ENCODE peak calls at places on chromosome 12, in eight cellular contexts. One of them, this sample, is unnamed.

GRCh38 chr12:57514720-57515467 is 5.4 kb downstream of the DDIT3 start:
- DNase-seq in thoracic aorta: no peak
- DNase-seq in A549: no peak
- DNase-seq in fibroblast of lung: no peak
- DNase-seq in upper lobe of right lung: no peak
- DNase-seq in AG04450: no peak
- DNase-seq in mammary epithelial cell: no peak
- DNase-seq in cardiac fibroblast: no peak
- DNase-seq in this sample: no peak

GRCh38 chr12:95218852-95219171 is 1.2 kb downstream of the VEZT start:
- DNase-seq in thoracic aorta: no peak
- DNase-seq in A549: peak; percentile 31
- DNase-seq in fibroblast of lung: no peak
- DNase-seq in upper lobe of right lung: no peak
- DNase-seq in AG04450: no peak
- DNase-seq in mammary epithelial cell: peak; percentile 57
- DNase-seq in cardiac fibroblast: no peak
- DNase-seq in this sample: no peak

GRCh38 chr12:58291106-58291505 is 349.7 kb downstream of the ATP23 start:
- DNase-seq in thoracic aorta: no peak
- DNase-seq in A549: no peak
- DNase-seq in fibroblast of lung: no peak
- DNase-seq in upper lobe of right lung: no peak
- DNase-seq in AG04450: no peak
- DNase-seq in mammary epithelial cell: no peak
- DNase-seq in cardiac fibroblast: no peak
- DNase-seq in this sample: no peak

GRCh38 chr12:43482311-43483085 is 69.5 kb downstream of the ADAMTS20 start:
- DNase-seq in thoracic aorta: no peak
- DNase-seq in A549: no peak
- DNase-seq in fibroblast of lung: no peak
- DNase-seq in upper lobe of right lung: no peak
- DNase-seq in AG04450: no peak
- DNase-seq in mammary epithelial cell: no peak
- DNase-seq in cardiac fibroblast: no peak
- DNase-seq in this sample: no peak

GRCh38 chr12:113244015-113244983 is 23.0 kb downstream of the TPCN1 start:
- DNase-seq in thoracic aorta: no peak
- DNase-seq in A549: no peak
- DNase-seq in fibroblast of lung: no peak
- DNase-seq in upper lobe of right lung: peak; percentile 84
- DNase-seq in AG04450: no peak
- DNase-seq in mammary epithelial cell: peak; percentile 65
- DNase-seq in cardiac fibroblast: peak; percentile 73
- DNase-seq in this sample: peak; percentile 49

GRCh38 chr12:54082402-54082892 is 28.8 kb downstream of the HOXC4 start:
- DNase-seq in thoracic aorta: no peak
- DNase-seq in A549: no peak
- DNase-seq in fibroblast of lung: no peak
- DNase-seq in upper lobe of right lung: no peak
- DNase-seq in AG04450: no peak
- DNase-seq in mammary epithelial cell: no peak
- DNase-seq in cardiac fibroblast: peak; percentile 6
- DNase-seq in this sample: no peak

GRCh38 chr12:41521872-41522379 is 333.8 kb downstream of the PDZRN4 start:
- DNase-seq in thoracic aorta: no peak
- DNase-seq in A549: no peak
- DNase-seq in fibroblast of lung: peak; percentile 89
- DNase-seq in upper lobe of right lung: no peak
- DNase-seq in AG04450: peak; percentile 84
- DNase-seq in mammary epithelial cell: peak; percentile 69
- DNase-seq in cardiac fibroblast: peak; percentile 87
- DNase-seq in this sample: peak; percentile 91

GRCh38 chr12:124925117-124925516 is 10.7 kb upstream of the UBC start:
- DNase-seq in thoracic aorta: no peak
- DNase-seq in A549: no peak
- DNase-seq in fibroblast of lung: no peak
- DNase-seq in upper lobe of right lung: no peak
- DNase-seq in AG04450: no peak
- DNase-seq in mammary epithelial cell: no peak
- DNase-seq in cardiac fibroblast: no peak
- DNase-seq in this sample: no peak

GRCh38 chr12:1474059-1474537 is 120.3 kb downstream of the FBXL14 start:
- DNase-seq in thoracic aorta: peak; percentile 36
- DNase-seq in A549: peak; percentile 12
- DNase-seq in fibroblast of lung: peak; percentile 96
- DNase-seq in upper lobe of right lung: no peak
- DNase-seq in AG04450: peak; percentile 92
- DNase-seq in mammary epithelial cell: peak; percentile 93
- DNase-seq in cardiac fibroblast: peak; percentile 79
- DNase-seq in this sample: peak; percentile 90

GRCh38 chr12:96719671-96720362 is 187.2 kb upstream of the NEDD1 start:
- DNase-seq in thoracic aorta: no peak
- DNase-seq in A549: no peak
- DNase-seq in fibroblast of lung: peak; percentile 67
- DNase-seq in upper lobe of right lung: no peak
- DNase-seq in AG04450: no peak
- DNase-seq in mammary epithelial cell: peak; percentile 12
- DNase-seq in cardiac fibroblast: peak; percentile 26
- DNase-seq in this sample: peak; percentile 23

GRCh38 chr12:26317942-26318565 is 122.7 kb downstream of the SSPN start:
- DNase-seq in thoracic aorta: no peak
- DNase-seq in A549: no peak
- DNase-seq in fibroblast of lung: peak; percentile 73
- DNase-seq in upper lobe of right lung: no peak
- DNase-seq in AG04450: no peak
- DNase-seq in mammary epithelial cell: peak; percentile 98
- DNase-seq in cardiac fibroblast: peak; percentile 45
- DNase-seq in this sample: peak; percentile 70

GRCh38 chr12:124486346-124486963 is 81.0 kb downstream of the NCOR2 start:
- DNase-seq in thoracic aorta: no peak
- DNase-seq in A549: no peak
- DNase-seq in fibroblast of lung: no peak
- DNase-seq in upper lobe of right lung: no peak
- DNase-seq in AG04450: no peak
- DNase-seq in mammary epithelial cell: no peak
- DNase-seq in cardiac fibroblast: no peak
- DNase-seq in this sample: no peak

GRCh38 chr12:19018302-19018980 is 111.1 kb upstream of the PLEKHA5 start:
- DNase-seq in thoracic aorta: no peak
- DNase-seq in A549: no peak
- DNase-seq in fibroblast of lung: peak; percentile 80
- DNase-seq in upper lobe of right lung: no peak
- DNase-seq in AG04450: peak; percentile 83
- DNase-seq in mammary epithelial cell: peak; percentile 75
- DNase-seq in cardiac fibroblast: peak; percentile 88
- DNase-seq in this sample: peak; percentile 89

GRCh38 chr12:6104027-6104426 is 20.4 kb downstream of the VWF start:
- DNase-seq in thoracic aorta: no peak
- DNase-seq in A549: no peak
- DNase-seq in fibroblast of lung: no peak
- DNase-seq in upper lobe of right lung: no peak
- DNase-seq in AG04450: no peak
- DNase-seq in mammary epithelial cell: no peak
- DNase-seq in cardiac fibroblast: no peak
- DNase-seq in this sample: no peak

GRCh38 chr12:30945443-30946164 is 19.1 kb downstream of the TSPAN11 start:
- DNase-seq in thoracic aorta: no peak
- DNase-seq in A549: no peak
- DNase-seq in fibroblast of lung: no peak
- DNase-seq in upper lobe of right lung: no peak
- DNase-seq in AG04450: no peak
- DNase-seq in mammary epithelial cell: no peak
- DNase-seq in cardiac fibroblast: no peak
- DNase-seq in this sample: no peak

GRCh38 chr12:10136637-10137205 is 6.7 kb upstream of the CLEC7A start:
- DNase-seq in thoracic aorta: no peak
- DNase-seq in A549: no peak
- DNase-seq in fibroblast of lung: no peak
- DNase-seq in upper lobe of right lung: no peak
- DNase-seq in AG04450: no peak
- DNase-seq in mammary epithelial cell: no peak
- DNase-seq in cardiac fibroblast: no peak
- DNase-seq in this sample: no peak

GRCh38 chr12:46386360-46386867 is 13.8 kb upstream of the SLC38A2 start:
- DNase-seq in thoracic aorta: no peak
- DNase-seq in A549: no peak
- DNase-seq in fibroblast of lung: peak; percentile 99
- DNase-seq in upper lobe of right lung: no peak
- DNase-seq in AG04450: peak; percentile 90
- DNase-seq in mammary epithelial cell: peak; percentile 86
- DNase-seq in cardiac fibroblast: peak; percentile 95
- DNase-seq in this sample: peak; percentile 97
- H3K4me3 ChIP-seq in thoracic aorta: peak overlapping the region; percentile 61
- H3K4me3 ChIP-seq in A549: peak overlapping the region; percentile 10
- H3K4me3 ChIP-seq in fibroblast of lung: peak overlapping the region; percentile 26
- H3K4me3 ChIP-seq in upper lobe of right lung: peak overlapping the region; percentile 17
- H3K4me3 ChIP-seq in AG04450: no peak overlapping the region
- H3K4me3 ChIP-seq in mammary epithelial cell: no peak overlapping the region
- H3K4me3 ChIP-seq in cardiac fibroblast: no peak overlapping the region
- H3K4me3 ChIP-seq in this sample: peak overlapping the region; percentile 28

GRCh38 chr12:68358532-68359485 is 26.6 kb upstream of the MDM1 start:
- DNase-seq in thoracic aorta: peak; percentile 36
- DNase-seq in A549: peak; percentile 52
- DNase-seq in fibroblast of lung: peak; percentile 84
- DNase-seq in upper lobe of right lung: no peak
- DNase-seq in AG04450: peak; percentile 54
- DNase-seq in mammary epithelial cell: peak; percentile 62
- DNase-seq in cardiac fibroblast: peak; percentile 88
- DNase-seq in this sample: peak; percentile 90
- TF ChIP-seq CTCF in thoracic aorta: peak; percentile 76
- TF ChIP-seq CTCF in A549: peak; percentile 82
- TF ChIP-seq CTCF in fibroblast of lung: peak; percentile 71
- TF ChIP-seq CTCF in upper lobe of right lung: peak; percentile 65
- TF ChIP-seq CTCF in AG04450: peak; percentile 75
- TF ChIP-seq CTCF in mammary epithelial cell: peak; percentile 69
- TF ChIP-seq CTCF in cardiac fibroblast: peak; percentile 67
- TF ChIP-seq CTCF in this sample: peak; percentile 76

DNA sequence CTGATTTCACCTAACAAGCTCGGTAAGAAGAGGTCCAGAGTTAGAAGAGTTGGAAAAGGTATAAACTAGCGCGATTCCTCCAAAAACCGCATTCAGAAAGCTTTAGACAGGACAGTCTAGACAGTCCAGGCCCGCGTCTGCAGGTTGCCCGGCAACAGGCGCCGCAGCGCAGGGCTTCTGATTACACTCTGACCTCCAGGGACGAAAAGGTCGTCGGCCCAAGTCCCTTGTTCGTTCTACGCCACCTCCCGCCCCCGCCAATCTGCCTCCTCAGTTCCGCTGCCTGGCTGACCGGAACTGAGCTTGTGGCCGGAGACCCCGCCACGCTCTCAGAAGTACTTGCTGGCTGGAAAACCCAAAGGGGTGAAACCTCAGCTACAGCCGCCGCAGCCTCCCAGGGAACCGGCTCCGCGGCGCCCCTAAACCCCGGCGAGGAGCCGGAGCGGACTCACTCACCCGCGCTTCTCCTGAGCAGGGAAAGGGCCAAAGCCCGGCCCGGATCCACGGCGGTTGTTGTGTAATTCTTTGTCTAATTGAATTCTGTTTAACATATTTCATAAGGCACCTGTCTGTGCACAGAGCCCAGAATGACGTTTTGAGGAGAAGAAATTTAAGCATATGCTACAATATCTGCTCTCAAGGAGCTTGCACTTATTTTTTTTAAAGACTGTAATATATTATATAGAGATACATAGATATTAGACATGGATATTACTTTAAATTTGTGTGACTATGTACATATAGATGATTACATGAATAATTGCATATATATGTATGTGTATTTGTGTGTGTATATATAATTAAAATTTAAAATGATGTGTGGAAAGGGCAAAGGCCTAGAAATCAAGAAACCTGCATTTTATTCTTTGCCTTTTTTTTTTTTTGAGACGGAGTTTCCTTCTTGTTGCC is at the start of gene CAPS2:
- DNase-seq in thoracic aorta: peak; percentile 11
- DNase-seq in A549: peak; percentile 74
- DNase-seq in fibroblast of lung: peak; percentile 80
- DNase-seq in upper lobe of right lung: peak; percentile 92
- DNase-seq in AG04450: peak; percentile 65
- DNase-seq in mammary epithelial cell: peak; percentile 87
- DNase-seq in cardiac fibroblast: peak; percentile 87
- DNase-seq in this sample: peak; percentile 83
- H3K4me3 ChIP-seq in thoracic aorta: peak within 1 kb of the TSS; percentile 78
- H3K4me3 ChIP-seq in A549: peak within 1 kb of the TSS; percentile 51
- H3K4me3 ChIP-seq in fibroblast of lung: peak within 1 kb of the TSS; percentile 64
- H3K4me3 ChIP-seq in upper lobe of right lung: peak within 1 kb of the TSS; percentile 61
- H3K4me3 ChIP-seq in AG04450: peak within 1 kb of the TSS; percentile 78
- H3K4me3 ChIP-seq in mammary epithelial cell: peak within 1 kb of the TSS; percentile 70
- H3K4me3 ChIP-seq in cardiac fibroblast: peak within 1 kb of the TSS; percentile 69
- H3K4me3 ChIP-seq in this sample: peak within 1 kb of the TSS; percentile 75

DNA sequence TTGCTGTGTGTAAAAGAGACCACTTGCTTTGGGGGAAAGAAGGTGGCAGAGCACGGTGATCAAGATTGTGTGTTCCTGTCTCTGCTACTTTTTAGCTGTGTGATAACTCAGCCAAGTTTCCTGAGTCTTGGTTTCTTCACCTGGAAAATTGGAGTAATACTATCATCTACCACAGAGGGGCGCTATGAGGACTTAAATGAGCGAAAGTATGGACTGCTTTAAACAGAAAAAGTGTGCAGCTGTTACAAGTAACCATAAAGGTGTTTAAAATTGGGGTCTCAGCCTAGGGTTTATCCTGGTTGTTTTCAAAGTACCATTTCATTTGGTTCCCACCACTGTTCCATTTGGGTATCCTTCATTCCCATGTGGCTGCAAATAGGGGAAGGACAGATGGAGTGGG is 65.9 kb upstream of the WSCD2 start:
- DNase-seq in thoracic aorta: no peak
- DNase-seq in A549: no peak
- DNase-seq in fibroblast of lung: peak; percentile 2
- DNase-seq in upper lobe of right lung: no peak
- DNase-seq in AG04450: no peak
- DNase-seq in mammary epithelial cell: no peak
- DNase-seq in cardiac fibroblast: peak; percentile 8
- DNase-seq in this sample: peak; percentile 17
- TF ChIP-seq CTCF in thoracic aorta: no peak
- TF ChIP-seq CTCF in A549: no peak
- TF ChIP-seq CTCF in fibroblast of lung: peak; percentile 18
- TF ChIP-seq CTCF in upper lobe of right lung: peak; percentile 25
- TF ChIP-seq CTCF in AG04450: peak; percentile 12
- TF ChIP-seq CTCF in mammary epithelial cell: peak; percentile 46
- TF ChIP-seq CTCF in cardiac fibroblast: peak; percentile 10
- TF ChIP-seq CTCF in this sample: peak; percentile 16

DNA sequence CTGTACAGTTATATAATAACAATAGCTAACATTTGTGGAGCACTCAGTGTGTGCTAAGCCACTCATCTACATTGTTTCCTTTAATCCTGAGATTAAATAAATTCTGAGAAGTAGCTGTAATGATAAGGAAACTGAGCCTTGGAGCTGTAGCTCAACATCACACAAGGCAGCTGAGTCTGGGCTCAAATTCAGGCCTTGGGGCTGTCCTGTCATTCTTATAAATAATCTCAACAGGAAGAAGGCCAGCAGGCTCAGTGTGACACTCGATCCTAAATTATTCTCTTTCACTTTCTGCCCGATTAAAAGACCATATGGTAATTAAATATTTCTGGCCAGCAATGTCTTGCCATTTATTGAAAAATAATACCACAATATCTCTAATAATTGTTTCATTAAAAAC is 24.5 kb downstream of the CDKN1B start:
- DNase-seq in thoracic aorta: no peak
- DNase-seq in A549: no peak
- DNase-seq in fibroblast of lung: no peak
- DNase-seq in upper lobe of right lung: no peak
- DNase-seq in AG04450: no peak
- DNase-seq in mammary epithelial cell: no peak
- DNase-seq in cardiac fibroblast: no peak
- DNase-seq in this sample: no peak
- H3K4me3 ChIP-seq in thoracic aorta: no peak overlapping the region
- H3K4me3 ChIP-seq in A549: no peak overlapping the region
- H3K4me3 ChIP-seq in fibroblast of lung: peak overlapping the region; percentile 14
- H3K4me3 ChIP-seq in upper lobe of right lung: no peak overlapping the region
- H3K4me3 ChIP-seq in AG04450: no peak overlapping the region
- H3K4me3 ChIP-seq in mammary epithelial cell: no peak overlapping the region
- H3K4me3 ChIP-seq in cardiac fibroblast: no peak overlapping the region
- H3K4me3 ChIP-seq in this sample: peak overlapping the region; percentile 17